ENCODE peak calls at places on chromosomes 16 and 17, in nine cellular contexts. R is tibial artery, T is uterus, Z is cardiac muscle cell, Q is right lobe of liver, J is GM23338, S is colonic mucosa, C is pancreas, E is testis. L is an unnamed sample. For H3K4me1, the result is how much of the 10 kb centered on the place peaks cover.

GRCh38 chr17:32757963-32758362 is 119.0 kb downstream of the MYO1D start:
- DNase-seq in R (no peak), T (no peak), Z (no peak), Q (no peak), J (no peak), S (no peak), C (no peak), E (no peak), L (no peak)

GRCh38 chr17:968812-969766 is 10.5 kb downstream of the NXN start:
- DNase-seq in R (no peak), T (no peak), Z (no peak), Q (no peak), J (no peak), S (no peak), C (no peak), E (no peak), L (peak)

GRCh38 chr17:7835818-7836595 is 2.0 kb downstream of the KDM6B start:
- DNase-seq in R (peak), T (no peak), Z (no peak), Q (peak), J (peak), S (peak), C (peak), E (no peak), L (no peak)

GRCh38 chr17:80803451-80804428 is 187.9 kb upstream of the CHMP6 start:
- DNase-seq in R (peak), T (peak), Z (no peak), Q (no peak), J (no peak), S (no peak), C (no peak), E (no peak), L (no peak)

GRCh38 chr17:18246880-18247612 is 11.5 kb downstream of the FLII start:
- DNase-seq in R (no peak), T (peak), Z (peak), Q (no peak), J (peak), S (peak), C (peak), E (peak), L (peak)

GRCh38 chr17:82105882-82106696 is 8.1 kb upstream of the FASN start:
- DNase-seq in R (no peak), T (peak), Z (peak), Q (peak), J (peak), S (peak), C (no peak), E (peak), L (peak)

GRCh38 chr16:28924762-28925385 is at the start of gene RABEP2:
- DNase-seq in R (peak), T (peak), Z (peak), Q (peak), J (peak), S (peak), C (peak), E (peak), L (peak)

GRCh38 chr16:21263640-21264211 is 14.4 kb downstream of the CRYM start:
- DNase-seq in R (no peak), T (no peak), Z (peak), Q (no peak), J (no peak), S (peak), C (no peak), E (no peak), L (peak)

GRCh38 chr17:20996724-20997615 is 45.8 kb downstream of the USP22 start:
- DNase-seq in R (peak), T (no peak), Z (no peak), Q (no peak), J (no peak), S (no peak), C (no peak), E (no peak), L (no peak)

GRCh38 chr17:29883497-29883896 is 46.5 kb downstream of the SSH2 start:
- DNase-seq in R (no peak), T (no peak), Z (no peak), Q (no peak), J (no peak), S (no peak), C (no peak), E (no peak), L (no peak)

GRCh38 chr17:49101054-49101534 is 31.5 kb upstream of the B4GALNT2 start:
- DNase-seq in R (no peak), T (no peak), Z (peak), Q (no peak), J (no peak), S (no peak), C (peak), E (no peak), L (peak)

GRCh38 chr17:80937501-80938356 is 53.9 kb upstream of the CHMP6 start:
- DNase-seq in R (peak), T (peak), Z (no peak), Q (no peak), J (no peak), S (no peak), C (no peak), E (no peak), L (no peak)

GRCh38 chr17:46057366-46057765 is 58.3 kb downstream of the STH start:
- DNase-seq in R (no peak), T (no peak), Z (peak), Q (no peak), J (no peak), S (no peak), C (no peak), E (no peak), L (no peak)

GRCh38 chr16:83714286-83714685 is 93.5 kb upstream of the HSBP1 start:
- DNase-seq in R (no peak), T (no peak), Z (no peak), Q (no peak), J (no peak), S (no peak), C (no peak), E (no peak), L (no peak)

GRCh38 chr17:76437467-76438402 is 15.2 kb downstream of the UBE2O start:
- DNase-seq in R (peak), T (no peak), Z (no peak), Q (no peak), J (no peak), S (no peak), C (no peak), E (no peak), L (no peak)

GRCh38 chr17:50164697-50164988 is 1.2 kb upstream of the SGCA start:
- DNase-seq in R (no peak), T (no peak), Z (no peak), Q (no peak), J (no peak), S (no peak), C (no peak), E (no peak), L (no peak)

GRCh38 chr17:33475594-33475993 is 182.5 kb upstream of the ASIC2 start:
- DNase-seq in R (no peak), T (no peak), Z (no peak), Q (no peak), J (no peak), S (no peak), C (no peak), E (no peak), L (no peak)

GRCh38 chr17:51015145-51015558 is 105.5 kb downstream of the SPAG9 start:
- DNase-seq in R (no peak), T (no peak), Z (peak), Q (no peak), J (no peak), S (no peak), C (no peak), E (no peak), L (no peak)

GRCh38 chr16:67415872-67416793 is at the start of gene ZDHHC1:
- DNase-seq in R (peak), T (peak), Z (peak), Q (peak), J (peak), S (peak), C (peak), E (peak), L (no peak)

GRCh38 chr17:63476857-63477470 is at the start of gene ACE:
- DNase-seq in R (no peak), T (no peak), Z (peak), Q (peak), J (peak), S (peak), C (no peak), E (peak), L (peak)

GRCh38 chr17:42118126-42118510 is 3.0 kb downstream of the KAT2A start:
- DNase-seq in R (no peak), T (no peak), Z (no peak), Q (no peak), J (no peak), S (no peak), C (no peak), E (no peak), L (no peak)

GRCh38 chr17:79515110-79515509 is 95.7 kb downstream of the RBFOX3 start:
- DNase-seq in R (no peak), T (no peak), Z (no peak), Q (no peak), J (no peak), S (no peak), C (no peak), E (no peak), L (no peak)

GRCh38 chr17:82939213-82940030 is 99.6 kb upstream of the ZNF750 start:
- DNase-seq in R (peak), T (no peak), Z (no peak), Q (peak), J (no peak), S (no peak), C (no peak), E (no peak), L (peak)

GRCh38 chr17:35257080-35257701 is 14.3 kb downstream of the SLFN5 start:
- DNase-seq in R (no peak), T (peak), Z (peak), Q (no peak), J (peak), S (peak), C (peak), E (no peak), L (no peak)

GRCh38 chr16:50313596-50314483 is 47.5 kb downstream of the ADCY7 start:
- DNase-seq in R (peak), T (no peak), Z (peak), Q (peak), J (no peak), S (no peak), C (no peak), E (peak), L (peak)

GRCh38 chr17:40485851-40486512 is 15.4 kb downstream of the TNS4 start:
- DNase-seq in R (peak), T (peak), Z (peak), Q (no peak), J (no peak), S (no peak), C (no peak), E (no peak), L (no peak)

DNA sequence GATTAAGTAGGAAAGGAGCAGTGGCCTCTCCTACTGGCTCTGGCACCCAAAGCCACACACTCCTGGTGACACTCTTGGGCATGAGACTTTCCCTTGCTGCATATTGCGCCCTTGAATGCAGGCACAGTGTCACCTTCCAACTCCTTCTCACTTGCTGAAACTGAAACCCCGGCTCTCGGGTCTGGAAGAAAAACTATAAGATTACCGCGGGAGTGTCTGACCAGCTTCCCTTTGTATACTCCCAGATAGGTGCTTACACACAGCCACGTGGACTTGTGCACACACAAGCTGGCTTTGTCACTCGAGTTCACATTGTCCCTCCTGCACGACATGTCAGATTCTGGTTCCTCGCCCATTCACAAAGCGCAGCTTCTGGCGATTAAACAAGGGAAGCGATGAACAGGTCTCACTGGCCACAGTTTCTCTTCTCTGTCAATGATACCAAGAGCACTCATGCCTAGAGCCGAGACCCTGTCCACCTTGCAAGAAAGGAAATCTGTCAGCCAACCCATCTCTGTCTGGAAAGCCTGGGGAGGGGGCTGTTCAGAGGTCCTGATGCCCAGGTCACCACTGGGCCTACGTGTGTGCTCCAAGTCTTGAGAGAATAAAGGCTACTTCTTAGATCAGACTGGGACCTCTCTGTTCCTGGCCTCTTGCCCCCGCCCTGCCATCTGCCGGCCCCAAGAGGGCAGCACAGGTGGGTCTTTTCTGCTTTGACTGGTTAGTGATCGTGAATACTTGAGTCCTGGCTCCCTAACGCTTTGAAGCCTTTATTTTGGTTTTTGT is 104.5 kb downstream of the MRM1 start:
- DNase-seq in R (no peak), T (no peak), Z (peak), Q (peak), J (peak), S (peak), C (no peak), E (peak), L (peak)
- TF ChIP-seq CTCF in R (no peak), T (no peak), Z (peak), Q (peak), J (peak), S (peak), C (peak), E (no peak), L (peak)

GRCh38 chr17:44758414-44759095 is at the start of gene ADAM11:
- DNase-seq in R (no peak), T (no peak), Z (no peak), Q (no peak), J (peak), S (no peak), C (no peak), E (no peak), L (no peak)

GRCh38 chr17:44759096-44759915 is 518 bp downstream of the ADAM11 start:
- DNase-seq in R (no peak), T (no peak), Z (no peak), Q (no peak), J (no peak), S (no peak), C (no peak), E (no peak), L (no peak)

GRCh38 chr17:44761932-44762810 is 3.4 kb downstream of the ADAM11 start:
- DNase-seq in R (no peak), T (no peak), Z (no peak), Q (no peak), J (no peak), S (no peak), C (no peak), E (no peak), L (no peak)

GRCh38 chr17:44759916-44760243 is 1.1 kb downstream of the ADAM11 start:
- DNase-seq in R (no peak), T (no peak), Z (no peak), Q (no peak), J (no peak), S (no peak), C (no peak), E (no peak), L (no peak)

GRCh38 chr17:44760474-44761308 is 1.9 kb downstream of the ADAM11 start:
- DNase-seq in R (no peak), T (no peak), Z (no peak), Q (no peak), J (no peak), S (no peak), C (no peak), E (no peak), L (no peak)
- H3K4me3 ChIP-seq in R (no peak), T (no peak), Z (no peak), Q (no peak), J (no peak), S (no peak), C (no peak), E (no peak), L (no peak)

GRCh38 chr17:19386276-19386863 is 620 bp downstream of the MFAP4 start:
- DNase-seq in R (peak), T (peak), Z (peak), Q (peak), J (peak), S (no peak), C (no peak), E (peak), L (no peak)

GRCh38 chr17:19382581-19383444 is 4.2 kb downstream of the MFAP4 start:
- DNase-seq in R (peak), T (peak), Z (peak), Q (peak), J (no peak), S (no peak), C (no peak), E (no peak), L (no peak)

GRCh38 chr17:19384723-19385391 is 2.1 kb downstream of the MFAP4 start:
- DNase-seq in R (peak), T (peak), Z (peak), Q (peak), J (peak), S (peak), C (no peak), E (peak), L (no peak)

GRCh38 chr17:19381741-19382444 is 3.6 kb downstream of the MAPK7 start:
- DNase-seq in R (peak), T (peak), Z (no peak), Q (peak), J (no peak), S (no peak), C (no peak), E (no peak), L (no peak)

GRCh38 chr17:19383681-19384470 is 3.1 kb downstream of the MFAP4 start:
- DNase-seq in R (peak), T (peak), Z (peak), Q (peak), J (no peak), S (no peak), C (no peak), E (no peak), L (no peak)
- H3K4me1 ChIP-seq in R (half or more), T (under half), Z (under half), Q (under half), J (under half), S (under half), C (under half), E (half or more), L (under half)

GRCh38 chr16:19709381-19710136 is 8.5 kb downstream of the KNOP1 start:
- DNase-seq in R (no peak), T (no peak), Z (no peak), Q (no peak), J (no peak), S (no peak), C (no peak), E (no peak), L (no peak)

GRCh38 chr16:19710191-19710908 is 7.7 kb downstream of the KNOP1 start:
- DNase-seq in R (no peak), T (no peak), Z (no peak), Q (no peak), J (peak), S (no peak), C (no peak), E (no peak), L (no peak)

GRCh38 chr16:19712418-19713058 is 5.5 kb downstream of the KNOP1 start:
- DNase-seq in R (no peak), T (no peak), Z (no peak), Q (no peak), J (no peak), S (no peak), C (no peak), E (no peak), L (no peak)

GRCh38 chr16:19711643-19712042 is 6.4 kb downstream of the KNOP1 start:
- DNase-seq in R (no peak), T (no peak), Z (no peak), Q (no peak), J (no peak), S (no peak), C (no peak), E (no peak), L (no peak)

DNA sequence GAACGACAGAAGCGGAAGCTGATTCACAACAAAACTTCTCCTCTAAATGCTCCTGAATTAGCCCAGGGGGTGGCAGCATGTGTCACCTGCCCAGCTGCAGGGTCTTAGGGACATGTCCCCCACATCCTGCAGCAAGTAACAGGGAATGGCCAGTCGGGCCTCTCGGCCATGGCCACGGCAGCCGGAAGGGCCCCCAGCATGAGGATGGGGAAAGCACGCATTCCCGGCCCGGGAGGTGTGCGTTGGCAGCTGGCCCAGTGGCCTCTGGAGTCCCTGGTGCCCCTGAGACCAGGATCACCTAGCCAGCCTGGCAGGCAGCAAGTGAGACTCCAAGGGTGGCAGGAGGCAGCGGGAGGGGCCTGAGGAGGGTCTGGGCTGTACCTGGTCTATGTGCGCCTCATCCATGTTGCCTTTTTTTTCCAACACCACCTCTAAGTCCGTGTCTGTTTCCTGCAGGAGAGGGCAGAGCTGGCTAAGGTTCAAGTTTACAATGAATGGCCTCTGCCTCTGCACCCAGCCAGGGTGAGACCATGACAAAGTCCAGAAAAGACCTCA is 7.0 kb downstream of the KNOP1 start:
- DNase-seq in R (no peak), T (no peak), Z (no peak), Q (no peak), J (no peak), S (no peak), C (no peak), E (no peak), L (no peak)
- TF ChIP-seq CTCF in R (no peak), T (no peak), Z (no peak), Q (no peak), J (no peak), S (no peak), C (no peak), E (no peak), L (no peak)

DNA sequence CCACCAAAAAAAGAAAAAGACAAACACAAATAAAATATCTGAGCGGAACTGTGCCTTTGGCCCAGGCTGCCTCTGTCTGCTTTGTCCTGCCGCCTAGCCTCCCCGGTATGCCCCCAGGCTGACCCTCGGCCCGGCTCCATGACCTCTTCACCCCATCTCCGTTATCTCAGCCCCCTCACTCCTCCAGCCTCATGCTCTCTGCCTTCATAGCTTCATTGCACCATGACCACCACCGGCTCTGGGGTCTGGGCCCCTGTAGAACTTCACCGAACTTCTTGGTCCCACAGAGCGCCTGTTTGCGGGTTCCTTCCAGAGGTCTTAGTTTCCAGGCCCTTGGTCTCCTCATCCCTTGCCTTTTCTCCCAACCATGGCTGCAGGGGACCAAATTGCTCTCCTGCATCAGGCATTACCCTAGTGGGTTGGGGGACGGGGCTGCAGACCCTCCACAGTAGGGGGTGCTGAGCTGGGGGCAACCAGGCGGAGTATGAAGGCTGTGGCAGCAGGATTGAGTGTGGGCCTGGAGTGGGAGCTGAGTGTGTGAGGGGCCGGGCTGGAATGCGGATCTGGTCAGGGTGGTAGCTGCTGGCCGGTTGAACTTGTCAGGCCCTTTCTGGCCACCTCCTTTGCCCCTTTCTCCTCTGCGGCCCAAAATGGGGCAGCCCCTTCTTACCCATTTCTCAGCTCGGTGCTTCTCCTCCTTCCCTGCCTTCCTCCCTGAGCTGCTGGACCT is 6.9 kb downstream of the HIRIP3 start:
- DNase-seq in R (no peak), T (no peak), Z (no peak), Q (no peak), J (no peak), S (no peak), C (no peak), E (no peak), L (no peak)
- H3K4me3 ChIP-seq in R (no peak), T (no peak), Z (no peak), Q (no peak), J (no peak), S (no peak), C (no peak), E (no peak), L (no peak)

GRCh38 chr17:57108656-57109392 is 23.8 kb downstream of the AKAP1 start:
- DNase-seq in R (peak), T (no peak), Z (no peak), Q (no peak), J (no peak), S (peak), C (no peak), E (no peak), L (no peak)

GRCh38 chr17:57111386-57111785 is 26.3 kb downstream of the AKAP1 start:
- DNase-seq in R (no peak), T (no peak), Z (no peak), Q (no peak), J (no peak), S (no peak), C (no peak), E (no peak), L (no peak)

GRCh38 chr17:57110579-57111367 is 25.7 kb downstream of the AKAP1 start:
- DNase-seq in R (no peak), T (no peak), Z (no peak), Q (no peak), J (no peak), S (no peak), C (no peak), E (no peak), L (no peak)

GRCh38 chr17:57110152-57110542 is 25.1 kb downstream of the AKAP1 start:
- DNase-seq in R (no peak), T (peak), Z (peak), Q (no peak), J (peak), S (no peak), C (no peak), E (peak), L (no peak)

GRCh38 chr17:57109393-57110151 is 24.5 kb downstream of the AKAP1 start:
- DNase-seq in R (no peak), T (no peak), Z (peak), Q (peak), J (peak), S (peak), C (no peak), E (no peak), L (peak)
- H3K4me1 ChIP-seq in R (half or more), T (under half), Z (under half), Q (half or more), J (under half), S (under half), C (under half), E (under half), L (under half)